ENCODE peak calls at places on chromosomes 1 and 21, in six cellular contexts. W is HEK293T, M is IMR-90, S is K562, N is GM12878, J is HepG2. I is an unnamed sample.

GRCh38 chr1:25700124-25700523 is 83.5 kb downstream of the MAN1C1 start:
- DNase-seq in M (peak; percentile 75), W (no peak), N (no peak), J (no peak), S (no peak), I (no peak)

GRCh38 chr1:43274804-43275180 is 5.0 kb downstream of the TMEM125 start:
- DNase-seq in N (no peak), J (no peak), M (no peak), S (no peak), W (no peak), I (no peak)

GRCh38 chr21:16476056-16476850 is 746.5 kb downstream of the USP25 start:
- DNase-seq in M (no peak), W (no peak), S (no peak), N (no peak), J (no peak), I (peak; percentile 23)

GRCh38 chr1:53368314-53369033 is 40.6 kb upstream of the LRP8 start:
- DNase-seq in J (no peak), S (no peak), M (no peak), N (no peak), W (no peak), I (no peak)

GRCh38 chr1:63674238-63674864 is 81.1 kb downstream of the PGM1 start:
- DNase-seq in J (peak; percentile 94), N (no peak), W (peak; percentile 89), M (peak; percentile 93), S (peak; percentile 54), I (peak; percentile 84)

GRCh38 chr21:33949516-33950424 is 34.2 kb upstream of the ATP5PO start:
- DNase-seq in W (no peak), J (no peak), S (no peak), N (peak; percentile 76), M (no peak), I (no peak)

GRCh38 chr1:22140681-22141080 is 2.2 kb downstream of the WNT4 start:
- DNase-seq in S (no peak), M (no peak), J (no peak), N (no peak), W (no peak), I (no peak)

GRCh38 chr1:53481456-53481855 is 22.3 kb downstream of the DMRTB1 start:
- DNase-seq in N (no peak), M (no peak), S (no peak), W (no peak), J (no peak), I (no peak)

GRCh38 chr1:116428600-116428999 is 55.6 kb downstream of the ATP1A1 start:
- DNase-seq in N (no peak), W (no peak), S (no peak), M (no peak), J (no peak), I (no peak)

GRCh38 chr1:84721152-84721551 is 30.9 kb upstream of the SSX2IP start:
- DNase-seq in S (peak; percentile 70), M (peak; percentile 81), J (peak; percentile 6), W (no peak), N (no peak), I (no peak)

GRCh38 chr21:16891821-16892220 is 621.0 kb upstream of the CXADR start:
- DNase-seq in N (no peak), W (no peak), J (no peak), S (no peak), M (peak; percentile 60), I (peak; percentile 21)

GRCh38 chr1:53620620-53620957 is 118.4 kb downstream of the GLIS1 start:
- DNase-seq in M (no peak), N (no peak), J (no peak), S (no peak), W (no peak), I (no peak)

GRCh38 chr1:7300893-7301292 is 470.2 kb upstream of the VAMP3 start:
- DNase-seq in M (peak; percentile 98), S (no peak), J (peak; percentile 58), N (no peak), W (no peak), I (peak; percentile 81)

GRCh38 chr1:183610053-183610452 is 19.8 kb upstream of the NCF2 start:
- DNase-seq in M (no peak), J (no peak), N (no peak), W (no peak), S (no peak), I (no peak)

GRCh38 chr1:234553241-234554156 is 56.5 kb downstream of the IRF2BP2 start:
- DNase-seq in N (no peak), W (no peak), J (no peak), S (peak; percentile 60), M (peak; percentile 94), I (no peak)

GRCh38 chr1:29649375-29650040 is 413.2 kb downstream of the PTPRU start:
- DNase-seq in W (no peak), S (peak; percentile 56), J (no peak), N (no peak), M (no peak), I (peak; percentile 22)

GRCh38 chr21:26148071-26148470 is 22.5 kb downstream of the APP start:
- DNase-seq in M (no peak), S (no peak), N (no peak), J (no peak), W (no peak), I (peak; percentile 9)
- TF ChIP-seq BHLHE40 in M (no peak), S (no peak), N (no peak), J (no peak), W (no peak), I (no peak)

GRCh38 chr1:58814251-58815068 is 30.6 kb upstream of the JUN start:
- DNase-seq in J (no peak), S (no peak), N (no peak), M (peak; percentile 39), W (peak; percentile 18), I (no peak)

GRCh38 chr1:58813801-58814200 is 30.0 kb upstream of the JUN start:
- DNase-seq in S (no peak), N (no peak), J (peak; percentile 65), M (no peak), W (no peak), I (no peak)

GRCh38 chr1:58813361-58813760 is 29.5 kb upstream of the JUN start:
- DNase-seq in W (no peak), M (peak; percentile 21), J (no peak), N (no peak), S (no peak), I (no peak)

GRCh38 chr1:58812468-58812867 is 28.6 kb upstream of the JUN start:
- DNase-seq in M (no peak), N (no peak), S (no peak), J (no peak), W (no peak), I (no peak)

DNA sequence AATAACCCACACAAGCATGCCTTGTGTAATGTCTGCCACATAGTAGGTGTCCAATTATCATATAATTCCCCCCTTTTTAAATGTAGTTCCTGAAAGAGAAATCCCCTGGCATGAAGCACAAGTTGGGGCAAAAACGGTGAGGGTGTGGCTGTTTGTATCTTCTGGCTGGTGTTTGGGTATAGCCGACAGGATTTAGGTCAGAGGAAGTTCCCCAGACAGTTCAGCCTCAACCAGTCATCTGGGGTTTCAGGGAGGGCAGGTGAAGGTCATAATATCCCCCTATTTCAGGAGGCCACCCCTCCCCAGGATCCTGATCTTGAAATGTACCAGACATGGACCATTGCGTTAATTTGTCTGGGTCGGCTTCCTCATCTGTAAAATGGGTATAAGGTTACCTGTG is 29.1 kb upstream of the JUN start:
- DNase-seq in W (no peak), M (no peak), N (no peak), J (no peak), S (no peak), I (no peak)
- TF ChIP-seq BHLHE40 in W (no peak), M (no peak), N (no peak), J (no peak), S (no peak), I (no peak)

DNA sequence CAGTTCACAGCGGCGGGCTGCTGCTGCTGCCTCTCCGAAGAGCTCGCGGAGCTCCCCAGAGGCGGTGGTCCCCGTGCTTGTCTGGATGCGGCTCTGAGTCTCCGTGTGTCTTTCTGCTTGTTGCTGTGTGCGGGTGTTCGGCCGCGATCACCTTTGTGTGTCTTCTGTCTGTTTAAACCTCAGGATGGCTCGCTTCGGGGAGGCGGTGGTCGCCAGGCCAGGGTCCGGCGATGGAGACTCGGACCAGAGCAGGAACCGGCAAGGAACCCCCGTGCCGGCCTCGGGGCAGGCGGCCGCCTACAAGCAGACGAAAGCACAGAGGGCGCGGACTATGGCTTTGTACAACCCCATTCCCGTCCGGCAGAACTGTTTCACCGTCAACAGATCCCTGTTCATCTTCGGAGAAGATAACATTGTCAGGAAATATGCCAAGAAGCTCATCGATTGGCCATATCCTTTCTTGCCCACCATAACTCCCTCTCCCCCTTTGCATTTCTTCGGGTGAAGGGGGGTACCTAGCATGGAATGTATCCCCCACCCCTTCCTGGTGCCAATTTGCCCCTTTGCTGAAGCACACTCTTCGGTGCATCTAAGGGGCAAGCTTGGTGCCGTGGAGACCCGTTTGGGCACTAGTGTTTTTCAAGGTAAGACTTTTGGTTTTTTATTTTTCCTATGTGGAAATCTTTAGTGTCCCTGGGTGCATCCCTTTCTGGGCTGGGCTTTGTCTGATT is 409 bp downstream of the CACNA1E start:
- DNase-seq in W (no peak), N (no peak), S (no peak), M (no peak), J (no peak), I (no peak)
- TF ChIP-seq BHLHE40 in W (no peak), N (no peak), S (no peak), M (no peak), J (no peak), I (no peak)

GRCh38 chr1:212916395-212917133 is 33.8 kb upstream of the VASH2 start:
- DNase-seq in J (peak; percentile 50), M (peak; percentile 22), N (no peak), W (no peak), S (peak; percentile 51), I (no peak)
- TF ChIP-seq BHLHE40 in J (no peak), M (no peak), N (no peak), W (no peak), S (no peak), I (no peak)

I was measured in A549.